ENCODE peak calls at places on chromosomes 6 and 20, in ten cellular contexts. K, E, I, J, A, R, C, Z, L and W are unnamed samples.

GRCh38 chr20:37297066-37297736 is 7.7 kb downstream of the MANBAL start:
- DNase-seq in K (no peak), E (peak), I (no peak), J (no peak), A (no peak), R (peak), C (no peak), Z (no peak), L (peak), W (no peak)

GRCh38 chr6:154509421-154510143 is 903 bp downstream of the CNKSR3 start:
- DNase-seq in K (no peak), E (no peak), I (peak), J (peak), A (peak), R (no peak), C (peak), Z (peak), L (peak), W (peak)

GRCh38 chr6:99250476-99250875 is 99.0 kb downstream of the FAXC start:
- DNase-seq in K (no peak), E (no peak), I (no peak), J (no peak), A (no peak), R (no peak), C (no peak), Z (no peak), L (no peak), W (no peak)

GRCh38 chr20:51460569-51461265 is 81.8 kb downstream of the NFATC2 start:
- DNase-seq in K (no peak), E (no peak), I (no peak), J (no peak), A (no peak), R (no peak), C (no peak), Z (no peak), L (no peak), W (no peak)

GRCh38 chr6:7047966-7048365 is 59.8 kb upstream of the RREB1 start:
- DNase-seq in K (peak), E (no peak), I (no peak), J (no peak), A (no peak), R (no peak), C (no peak), Z (no peak), L (peak), W (no peak)

GRCh38 chr6:168964138-168964892 is 289.3 kb downstream of the THBS2 start:
- DNase-seq in K (peak), E (peak), I (no peak), J (no peak), A (no peak), R (no peak), C (no peak), Z (no peak), L (peak), W (no peak)

GRCh38 chr6:14681699-14682487 is 564.0 kb upstream of the JARID2 start:
- DNase-seq in K (no peak), E (no peak), I (no peak), J (no peak), A (no peak), R (no peak), C (no peak), Z (no peak), L (peak), W (no peak)

GRCh38 chr6:8879334-8879733 is 444.0 kb upstream of the SLC35B3 start:
- DNase-seq in K (no peak), E (no peak), I (no peak), J (no peak), A (no peak), R (no peak), C (no peak), Z (no peak), L (no peak), W (no peak)

GRCh38 chr20:18004389-18005031 is 35.7 kb downstream of the MGME1 start:
- DNase-seq in K (no peak), E (no peak), I (no peak), J (no peak), A (no peak), R (peak), C (no peak), Z (no peak), L (peak), W (no peak)

GRCh38 chr20:47070176-47070575 is 175.5 kb downstream of the EYA2 start:
- DNase-seq in K (peak), E (peak), I (no peak), J (no peak), A (no peak), R (no peak), C (no peak), Z (no peak), L (peak), W (no peak)

GRCh38 chr6:111242452-111242851 is 155.1 kb downstream of the SLC16A10 start:
- DNase-seq in K (peak), E (peak), I (no peak), J (no peak), A (no peak), R (no peak), C (peak), Z (no peak), L (no peak), W (no peak)

GRCh38 chr6:136338486-136338885 is 48.8 kb upstream of the BCLAF1 start:
- DNase-seq in K (no peak), E (no peak), I (no peak), J (no peak), A (peak), R (no peak), C (no peak), Z (no peak), L (no peak), W (no peak)

GRCh38 chr6:42434237-42434636 is 17.5 kb downstream of the TRERF1 start:
- DNase-seq in K (no peak), E (no peak), I (no peak), J (no peak), A (no peak), R (no peak), C (no peak), Z (no peak), L (no peak), W (no peak)

GRCh38 chr6:136341967-136342366 is 52.3 kb upstream of the BCLAF1 start:
- DNase-seq in K (no peak), E (no peak), I (no peak), J (no peak), A (no peak), R (no peak), C (no peak), Z (no peak), L (no peak), W (no peak)

GRCh38 chr6:1263039-1263849 is 48.7 kb upstream of the FOXQ1 start:
- DNase-seq in K (no peak), E (peak), I (peak), J (no peak), A (no peak), R (no peak), C (no peak), Z (no peak), L (peak), W (no peak)

GRCh38 chr20:63025534-63026331 is 19.0 kb upstream of the BHLHE23 start:
- DNase-seq in K (peak), E (peak), I (peak), J (no peak), A (no peak), R (no peak), C (no peak), Z (peak), L (peak), W (no peak)

GRCh38 chr6:42401605-42401935 is 50.2 kb downstream of the TRERF1 start:
- DNase-seq in K (no peak), E (no peak), I (no peak), J (no peak), A (no peak), R (no peak), C (no peak), Z (no peak), L (no peak), W (no peak)

GRCh38 chr20:46946796-46947195 is 52.2 kb downstream of the EYA2 start:
- DNase-seq in K (no peak), E (no peak), I (no peak), J (no peak), A (no peak), R (no peak), C (no peak), Z (no peak), L (peak), W (no peak)

GRCh38 chr6:142478117-142478516 is 176.3 kb downstream of the ADGRG6 start:
- DNase-seq in K (peak), E (no peak), I (no peak), J (no peak), A (no peak), R (no peak), C (no peak), Z (no peak), L (peak), W (no peak)

GRCh38 chr20:62388839-62389600 is 2.1 kb downstream of the RPS21 start:
- DNase-seq in K (no peak), E (no peak), I (no peak), J (no peak), A (no peak), R (no peak), C (no peak), Z (no peak), L (no peak), W (no peak)

GRCh38 chr6:83609248-83609647 is 96.9 kb downstream of the PRSS35 start:
- DNase-seq in K (no peak), E (no peak), I (no peak), J (no peak), A (no peak), R (no peak), C (no peak), Z (no peak), L (no peak), W (no peak)

GRCh38 chr20:21323640-21324039 is 20.5 kb downstream of the XRN2 start:
- DNase-seq in K (peak), E (no peak), I (no peak), J (no peak), A (no peak), R (peak), C (no peak), Z (no peak), L (peak), W (no peak)

GRCh38 chr6:47319867-47320266 is 10.2 kb upstream of the TNFRSF21 start:
- DNase-seq in K (no peak), E (no peak), I (no peak), J (no peak), A (no peak), R (no peak), C (no peak), Z (no peak), L (no peak), W (no peak)

GRCh38 chr20:4797275-4797674 is 75.6 kb downstream of the PRND start:
- DNase-seq in K (peak), E (no peak), I (no peak), J (no peak), A (no peak), R (no peak), C (no peak), Z (no peak), L (no peak), W (no peak)

GRCh38 chr20:25584905-25585704 is at the start of gene NINL:
- DNase-seq in K (no peak), E (no peak), I (peak), J (peak), A (peak), R (no peak), C (peak), Z (peak), L (peak), W (peak)

GRCh38 chr20:44017905-44018683 is 103.4 kb downstream of the TOX2 start:
- DNase-seq in K (peak), E (peak), I (no peak), J (no peak), A (peak), R (peak), C (peak), Z (no peak), L (peak), W (no peak)

GRCh38 chr20:53866787-53867740 is 203.3 kb downstream of the BCAS1 start:
- DNase-seq in K (no peak), E (no peak), I (no peak), J (no peak), A (no peak), R (no peak), C (no peak), Z (no peak), L (peak), W (no peak)

GRCh38 chr6:75402296-75402695 is 91.3 kb downstream of the FILIP1 start:
- DNase-seq in K (peak), E (no peak), I (no peak), J (no peak), A (no peak), R (no peak), C (peak), Z (peak), L (no peak), W (no peak)

GRCh38 chr20:58714923-58715708 is 22.5 kb downstream of the NPEPL1 start:
- DNase-seq in K (no peak), E (no peak), I (no peak), J (no peak), A (no peak), R (no peak), C (no peak), Z (no peak), L (no peak), W (no peak)

GRCh38 chr6:135640048-135640447 is 142.5 kb upstream of the AHI1 start:
- DNase-seq in K (no peak), E (no peak), I (no peak), J (no peak), A (no peak), R (no peak), C (no peak), Z (no peak), L (no peak), W (no peak)

GRCh38 chr6:14333556-14334305 is 216.2 kb downstream of the CD83 start:
- DNase-seq in K (peak), E (peak), I (no peak), J (no peak), A (no peak), R (no peak), C (no peak), Z (no peak), L (peak), W (no peak)

GRCh38 chr6:90110971-90111370 is 185.7 kb downstream of the BACH2 start:
- DNase-seq in K (no peak), E (no peak), I (no peak), J (no peak), A (no peak), R (no peak), C (no peak), Z (no peak), L (no peak), W (no peak)

GRCh38 chr6:53066059-53066406 is 829 bp downstream of the FBXO9 start:
- DNase-seq in K (no peak), E (no peak), I (no peak), J (no peak), A (peak), R (no peak), C (peak), Z (peak), L (peak), W (peak)

GRCh38 chr6:157215702-157216101 is 107.6 kb downstream of the TMEM242 start:
- DNase-seq in K (no peak), E (no peak), I (no peak), J (no peak), A (no peak), R (no peak), C (no peak), Z (no peak), L (no peak), W (no peak)

DNA sequence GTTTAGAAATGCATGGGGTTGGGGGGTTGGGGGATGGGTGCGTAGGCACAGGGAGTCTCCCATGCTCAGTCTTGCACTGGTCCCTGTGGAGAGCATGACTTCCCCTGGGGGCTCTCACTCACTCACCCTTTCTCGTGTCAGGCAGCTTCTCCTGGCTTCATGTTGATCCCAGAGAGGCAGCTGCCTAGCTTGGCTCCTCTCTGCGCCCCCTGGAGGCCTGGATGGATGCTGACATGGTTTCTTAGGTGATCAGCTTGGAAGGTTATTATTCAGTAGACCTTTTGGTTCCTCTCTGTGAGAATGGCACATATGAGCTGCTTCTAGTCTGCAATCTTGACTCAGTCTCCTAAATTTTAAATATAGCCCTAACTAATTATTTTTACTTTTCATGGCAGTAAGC is 109.3 kb upstream of the FAM83B start:
- DNase-seq in K (no peak), E (no peak), I (peak), J (no peak), A (no peak), R (no peak), C (no peak), Z (no peak), L (no peak), W (no peak)
- TF ChIP-seq CTCF in K (peak), E (peak), I (peak), J (peak), A (no peak), R (peak), C (peak), Z (no peak), L (peak), W (peak)

GRCh38 chr20:57329608-57330221 is at the start of gene SPO11:
- DNase-seq in K (no peak), E (no peak), I (peak), J (peak), A (no peak), R (no peak), C (no peak), Z (no peak), L (no peak), W (no peak)

GRCh38 chr20:57330998-57331397 is 1.4 kb downstream of the SPO11 start:
- DNase-seq in K (no peak), E (peak), I (no peak), J (no peak), A (no peak), R (no peak), C (no peak), Z (no peak), L (peak), W (no peak)

GRCh38 chr20:57332105-57333089 is 2.8 kb downstream of the SPO11 start:
- DNase-seq in K (no peak), E (no peak), I (no peak), J (no peak), A (no peak), R (no peak), C (no peak), Z (no peak), L (no peak), W (no peak)

DNA sequence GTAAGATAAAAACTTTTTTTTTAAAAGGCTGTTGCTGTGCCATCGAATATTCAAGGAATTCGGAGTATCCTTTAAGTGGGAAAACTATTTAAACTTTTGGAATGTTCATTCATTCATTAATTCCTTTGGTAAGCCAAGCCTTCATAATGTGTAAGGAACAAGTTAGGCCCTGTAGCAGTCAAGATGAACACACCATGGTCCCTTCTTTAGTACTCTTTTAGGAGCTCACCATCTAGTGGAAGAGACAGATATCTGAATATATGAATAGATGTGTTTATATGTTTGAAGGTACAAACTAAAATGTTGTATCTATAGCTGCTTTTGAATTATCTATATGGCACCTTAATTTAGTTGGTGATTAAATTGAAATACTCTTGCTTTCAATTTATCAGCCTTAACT is 5.8 kb downstream of the SPO11 start:
- DNase-seq in K (no peak), E (no peak), I (no peak), J (no peak), A (no peak), R (no peak), C (no peak), Z (no peak), L (no peak), W (no peak)
- TF ChIP-seq CTCF in K (no peak), E (peak), I (no peak), J (peak), A (no peak), R (no peak), C (peak), Z (no peak), L (no peak), W (no peak)

DNA sequence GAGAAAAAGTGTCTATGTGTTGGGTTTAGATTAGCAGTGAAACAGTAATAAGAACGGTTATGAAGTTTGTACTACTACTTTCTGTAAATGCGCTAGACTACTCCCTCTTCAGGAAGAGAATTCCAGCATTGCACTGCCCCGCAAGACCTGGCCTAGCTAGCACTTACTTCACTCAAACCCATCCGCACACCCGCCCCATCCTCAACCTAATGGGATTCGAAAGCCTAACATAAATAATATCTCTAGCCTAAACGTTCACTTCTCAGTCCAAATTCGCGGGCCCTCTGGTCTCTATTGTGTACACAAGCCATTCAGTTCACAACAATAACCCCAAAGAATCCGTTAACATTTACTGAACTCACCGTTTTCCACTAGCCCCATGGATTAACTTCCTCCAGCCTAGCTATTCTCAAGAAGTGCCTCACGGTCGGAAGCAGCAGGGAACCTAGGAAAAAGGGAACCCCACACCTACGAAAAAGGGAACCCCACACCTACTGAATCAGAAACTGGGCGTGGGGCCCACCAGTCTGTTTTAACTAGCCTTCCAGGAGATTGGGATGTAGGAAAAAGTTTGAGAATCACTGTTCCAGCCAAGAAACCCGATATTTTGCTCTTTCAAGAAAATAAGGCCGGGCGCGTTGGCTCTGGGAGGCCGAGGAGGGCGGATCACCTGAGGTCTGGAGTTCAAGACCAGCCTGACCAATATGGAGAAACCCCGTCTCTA is 45.4 kb upstream of the BTN3A2 start:
- DNase-seq in K (no peak), E (no peak), I (peak), J (no peak), A (no peak), R (no peak), C (no peak), Z (no peak), L (peak), W (no peak)
- TF ChIP-seq CTCF in K (peak), E (no peak), I (no peak), J (no peak), A (no peak), R (no peak), C (no peak), Z (no peak), L (peak), W (no peak)

GRCh38 chr6:21305827-21306469 is 287.6 kb upstream of the SOX4 start:
- DNase-seq in K (no peak), E (peak), I (no peak), J (no peak), A (no peak), R (no peak), C (no peak), Z (no peak), L (peak), W (no peak)
- TF ChIP-seq CTCF in K (peak), E (peak), I (no peak), J (peak), A (no peak), R (peak), C (no peak), Z (no peak), L (peak), W (no peak)

DNA sequence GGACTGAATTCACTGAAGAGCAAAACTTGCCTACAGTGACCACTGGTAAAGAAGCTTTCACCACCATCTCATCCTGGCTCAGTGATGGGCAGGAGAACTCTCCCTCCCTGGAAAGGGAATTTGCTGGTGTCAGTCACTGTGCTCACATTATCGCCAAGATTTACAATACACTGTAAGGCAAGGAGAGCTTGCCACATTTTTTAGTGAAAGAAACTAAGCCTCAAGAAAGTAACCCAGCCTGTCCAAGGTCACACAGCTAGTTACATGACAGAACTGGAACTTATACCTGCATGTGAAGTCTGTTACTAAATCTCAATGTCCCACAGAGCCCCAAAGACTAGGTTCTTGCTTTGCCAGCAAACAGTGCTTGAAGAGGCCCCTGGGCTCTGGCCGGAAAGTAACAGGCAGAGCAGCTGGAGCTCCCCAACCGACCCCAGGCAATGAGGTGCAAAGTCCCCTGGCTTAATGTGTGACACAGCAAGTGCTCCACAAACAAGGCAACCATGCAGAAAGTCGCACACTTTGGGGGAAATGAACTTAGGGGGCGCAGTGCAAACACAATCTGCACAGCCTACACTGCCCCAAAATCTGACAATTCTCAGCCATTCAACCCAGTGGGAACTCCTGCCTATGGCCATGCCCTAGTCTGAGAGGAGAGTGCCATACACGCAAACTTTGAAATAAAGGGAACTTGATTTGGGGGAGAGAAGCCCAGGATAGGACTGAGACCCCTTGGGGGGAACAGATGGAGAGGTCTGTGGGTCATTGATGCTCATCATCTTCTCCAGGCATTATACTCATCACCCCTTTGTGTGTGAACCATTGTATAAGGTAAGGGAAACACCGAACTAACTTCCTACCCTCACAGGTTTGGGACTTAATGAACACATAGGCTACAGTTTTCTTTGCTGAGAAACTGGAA is 1.9 kb downstream of the BCL2L1 start:
- DNase-seq in K (no peak), E (no peak), I (no peak), J (no peak), A (peak), R (no peak), C (no peak), Z (no peak), L (no peak), W (no peak)
- TF ChIP-seq CTCF in K (no peak), E (peak), I (no peak), J (no peak), A (no peak), R (no peak), C (no peak), Z (peak), L (no peak), W (no peak)